ENCODE peak calls at places on chromosomes 13 and 19, in six cellular contexts. X is mesothelial cell of epicardium, E is GM20000, U is cardiac muscle cell, F is natural killer cell, B is endothelial cell. W is an unnamed sample.

GRCh38 chr13:96273196-96273595 is 183.3 kb downstream of the HS6ST3 start:
- DNase-seq in B (no peak), X (no peak), U (no peak), E (no peak), F (no peak), W (no peak)

GRCh38 chr19:16113727-16114126 is 2.0 kb downstream of the RAB8A start:
- DNase-seq in B (no peak), U (no peak), F (no peak), E (no peak), X (no peak), W (peak; percentile 65)

GRCh38 chr19:27858981-27859581 is 1353.9 kb downstream of the UQCRFS1 start:
- DNase-seq in X (no peak), U (no peak), F (no peak), B (no peak), E (no peak), W (no peak)

GRCh38 chr19:44694184-44694579 is 4.8 kb upstream of the CEACAM16 start:
- DNase-seq in U (no peak), F (no peak), B (no peak), X (no peak), E (no peak), W (no peak)

GRCh38 chr19:41995959-41996797 is 2.1 kb upstream of the ATP1A3 start:
- DNase-seq in B (no peak), X (no peak), E (peak; percentile 62), F (no peak), U (no peak), W (no peak)

GRCh38 chr13:107299717-107300116 is 731.8 kb upstream of the ARGLU1 start:
- DNase-seq in F (no peak), E (no peak), B (no peak), U (no peak), X (no peak), W (no peak)

GRCh38 chr19:39444598-39445257 is 654 bp upstream of the SUPT5H start:
- DNase-seq in B (no peak), E (no peak), U (peak; percentile 6), F (no peak), X (no peak), W (no peak)

GRCh38 chr19:17524651-17525050 is 13.2 kb downstream of the PGLS start:
- DNase-seq in U (no peak), F (no peak), E (no peak), B (no peak), X (no peak), W (no peak)

GRCh38 chr13:50887153-50887552 is 22.4 kb upstream of the RNASEH2B start:
- DNase-seq in F (no peak), B (no peak), U (no peak), X (no peak), E (no peak), W (no peak)

GRCh38 chr13:26813626-26814348 is 53.2 kb upstream of the GPR12 start:
- DNase-seq in X (no peak), E (no peak), F (no peak), U (no peak), B (no peak), W (no peak)

GRCh38 chr19:19661141-19661674 is 2.3 kb downstream of the ATP13A1 start:
- DNase-seq in X (no peak), E (no peak), U (no peak), F (no peak), B (no peak), W (no peak)

GRCh38 chr19:383922-384800 is 24.8 kb downstream of the C2CD4C start:
- DNase-seq in F (no peak), X (peak; percentile 60), U (peak; percentile 64), B (peak; percentile 71), E (no peak), W (no peak)

GRCh38 chr13:79194727-79195126 is 211.3 kb downstream of the RBM26 start:
- DNase-seq in U (no peak), B (no peak), F (no peak), E (no peak), X (no peak), W (no peak)

GRCh38 chr13:87333599-87333998 is 337.6 kb upstream of the SLITRK5 start:
- DNase-seq in U (no peak), F (no peak), B (no peak), E (no peak), X (no peak), W (no peak)

GRCh38 chr13:39415403-39415802 is 187.6 kb downstream of the LHFPL6 start:
- DNase-seq in F (no peak), B (peak; percentile 47), X (no peak), E (no peak), U (peak; percentile 57), W (peak; percentile 30)

GRCh38 chr19:44748426-44749254 is at the start of gene BCL3:
- DNase-seq in E (peak; percentile 93), B (no peak), F (peak; percentile 77), U (peak; percentile 68), X (peak; percentile 45), W (no peak)

GRCh38 chr13:19604306-19604705 is 29.2 kb upstream of the MPHOSPH8 start:
- DNase-seq in B (no peak), U (no peak), X (no peak), E (no peak), F (no peak), W (no peak)

GRCh38 chr13:19606737-19607136 is 26.7 kb upstream of the MPHOSPH8 start:
- DNase-seq in U (no peak), X (no peak), F (no peak), B (no peak), E (no peak), W (no peak)

GRCh38 chr13:19607523-19608078 is 25.9 kb upstream of the MPHOSPH8 start:
- DNase-seq in U (no peak), B (no peak), F (no peak), X (no peak), E (no peak), W (no peak)

GRCh38 chr13:19605161-19605955 is 28.1 kb upstream of the MPHOSPH8 start:
- DNase-seq in E (no peak), U (no peak), B (no peak), F (no peak), X (no peak), W (no peak)

DNA sequence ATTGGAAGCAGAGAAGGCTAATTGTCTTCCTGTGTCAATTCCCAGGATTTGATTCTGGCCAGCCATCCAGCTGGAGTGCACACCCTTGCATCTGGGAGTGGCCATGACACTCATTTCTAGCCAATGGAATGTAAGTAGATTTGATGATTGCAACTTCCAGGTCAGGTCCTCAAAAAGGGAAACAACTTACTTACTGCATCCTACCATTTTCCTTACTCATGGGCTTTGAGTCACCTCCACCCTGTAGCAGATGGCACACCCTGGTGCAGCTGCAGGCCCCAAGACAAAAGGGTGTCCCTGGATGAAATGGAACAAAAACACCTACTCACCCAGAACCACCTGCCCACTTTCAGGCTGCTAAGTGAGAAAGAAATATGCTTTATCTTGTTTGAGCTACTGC is 27.3 kb upstream of the MPHOSPH8 start:
- DNase-seq in X (no peak), E (no peak), U (no peak), F (no peak), B (no peak), W (no peak)
- TF ChIP-seq CTCF in X (no peak), E (no peak), U (no peak), F (no peak), B (no peak), W (no peak)

GRCh38 chr13:23319915-23320224 is 113.6 kb downstream of the SACS start:
- DNase-seq in E (no peak), X (no peak), B (no peak), U (no peak), F (no peak), W (no peak)
- TF ChIP-seq CTCF in E (no peak), X (no peak), B (no peak), U (no peak), F (no peak), W (no peak)

GRCh38 chr13:76971215-76971614 is 20.7 kb upstream of the CLN5 start:
- DNase-seq in U (no peak), B (no peak), E (no peak), X (no peak), F (no peak), W (no peak)

GRCh38 chr13:76969488-76970365 is 21.4 kb downstream of the ACOD1 start:
- DNase-seq in E (no peak), X (no peak), F (no peak), U (no peak), B (no peak), W (no peak)

GRCh38 chr13:76965759-76966421 is 17.6 kb downstream of the ACOD1 start:
- DNase-seq in B (no peak), U (no peak), F (no peak), E (no peak), X (peak; percentile 63), W (no peak)

GRCh38 chr13:76968041-76968440 is 19.7 kb downstream of the ACOD1 start:
- DNase-seq in F (no peak), B (no peak), E (no peak), U (no peak), X (no peak), W (no peak)

DNA sequence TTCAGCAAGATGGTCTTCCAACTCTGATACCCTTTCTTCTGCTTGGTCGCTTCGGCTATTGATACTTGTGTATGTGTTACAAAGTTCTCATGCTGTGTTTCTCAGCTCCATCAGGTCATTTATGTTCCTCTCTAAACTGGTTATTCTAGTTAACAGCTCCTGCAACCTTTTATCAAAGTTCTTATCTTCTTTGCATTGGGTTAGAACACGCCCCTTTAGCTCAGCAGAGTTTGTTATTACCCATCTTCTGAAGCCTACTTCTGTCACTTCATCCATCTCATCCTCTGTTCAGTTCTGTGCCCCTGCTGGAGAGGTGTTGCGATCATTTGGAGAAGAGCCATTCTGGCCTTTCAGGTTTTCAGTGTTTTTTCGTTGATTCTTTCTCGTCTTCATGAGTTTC is 18.7 kb downstream of the ACOD1 start:
- DNase-seq in E (no peak), B (no peak), F (no peak), X (no peak), U (no peak), W (no peak)
- TF ChIP-seq CTCF in E (no peak), B (no peak), F (no peak), X (no peak), U (no peak), W (no peak)

GRCh38 chr13:71879129-71879535 is 12.1 kb upstream of the DACH1 start:
- DNase-seq in E (peak; percentile 32), F (no peak), X (no peak), U (peak; percentile 59), B (peak; percentile 28), W (peak; percentile 66)
- TF ChIP-seq CTCF in E (peak; percentile 17), F (peak; percentile 32), X (peak; percentile 28), U (peak; percentile 67), B (peak; percentile 61), W (peak; percentile 33)

GRCh38 chr13:113603116-113603710 is 18.7 kb downstream of the TFDP1 start:
- DNase-seq in F (no peak), B (no peak), X (no peak), U (no peak), E (no peak), W (no peak)
- TF ChIP-seq CTCF in F (no peak), B (no peak), X (no peak), U (no peak), E (no peak), W (no peak)